ENCODE peak calls at places on chromosomes 5 and 9, in four cellular contexts. W, C, E and J are unnamed samples.

GRCh38 chr5:154940772-154941620 is at the start of gene MRPL22:
- DNase-seq in W (peak; percentile 89), C (peak; percentile 87), E (peak; percentile 77), J (peak; percentile 97)

GRCh38 chr9:117783828-117784227 is 79.6 kb downstream of the TLR4 start:
- DNase-seq in W (no peak), C (no peak), E (no peak), J (no peak)

GRCh38 chr5:170552486-170553122 is 48.8 kb downstream of the KCNIP1 start:
- DNase-seq in W (no peak), C (no peak), E (peak; percentile 63), J (peak; percentile 43)

GRCh38 chr5:131634666-131634995 is 398 bp downstream of the RAPGEF6 start:
- DNase-seq in W (peak; percentile 45), C (peak; percentile 27), E (peak; percentile 30), J (peak; percentile 77)

GRCh38 chr5:122315511-122315910 is 3.5 kb downstream of the SNCAIP start:
- DNase-seq in W (peak; percentile 26), C (no peak), E (no peak), J (no peak)

GRCh38 chr9:13181652-13182051 is 97.8 kb downstream of the MPDZ start:
- DNase-seq in W (peak; percentile 72), C (no peak), E (no peak), J (peak; percentile 60)

GRCh38 chr9:38715684-38716083 is 4.2 kb downstream of the FAM240B start:
- DNase-seq in W (no peak), C (no peak), E (no peak), J (no peak)

GRCh38 chr9:127264462-127265040 is at the start of gene GARNL3:
- DNase-seq in W (no peak), C (no peak), E (no peak), J (no peak)

GRCh38 chr9:111731916-111732315 is 62.8 kb downstream of the SHOC1 start:
- DNase-seq in W (peak; percentile 45), C (no peak), E (no peak), J (no peak)

GRCh38 chr5:176631383-176631970 is 1.0 kb downstream of the EIF4E1B start:
- DNase-seq in W (no peak), C (no peak), E (no peak), J (no peak)

GRCh38 chr5:145872486-145872885 is 328 bp downstream of the GRXCR2 start:
- DNase-seq in W (no peak), C (no peak), E (no peak), J (no peak)

GRCh38 chr9:131799177-131799823 is 59.4 kb upstream of the RAPGEF1 start:
- DNase-seq in W (peak; percentile 56), C (peak; percentile 10), E (peak; percentile 66), J (peak; percentile 66)

GRCh38 chr9:84955971-84956370 is 286.4 kb downstream of the NTRK2 start:
- DNase-seq in W (no peak), C (no peak), E (no peak), J (no peak)

GRCh38 chr5:50441479-50441815 is 359 bp upstream of the EMB start:
- DNase-seq in W (no peak), C (no peak), E (no peak), J (no peak)

GRCh38 chr5:6749026-6749716 is 35.9 kb downstream of the TENT4A start:
- DNase-seq in W (no peak), C (no peak), E (no peak), J (no peak)

GRCh38 chr9:136093331-136093986 is 1.6 kb downstream of the NACC2 start:
- DNase-seq in W (no peak), C (no peak), E (no peak), J (peak; percentile 20)
- H3K9ac ChIP-seq in W (peak overlapping the region; percentile 71), C (peak overlapping the region; percentile 84), E (peak overlapping the region; percentile 87), J (peak overlapping the region; percentile 88)

DNA sequence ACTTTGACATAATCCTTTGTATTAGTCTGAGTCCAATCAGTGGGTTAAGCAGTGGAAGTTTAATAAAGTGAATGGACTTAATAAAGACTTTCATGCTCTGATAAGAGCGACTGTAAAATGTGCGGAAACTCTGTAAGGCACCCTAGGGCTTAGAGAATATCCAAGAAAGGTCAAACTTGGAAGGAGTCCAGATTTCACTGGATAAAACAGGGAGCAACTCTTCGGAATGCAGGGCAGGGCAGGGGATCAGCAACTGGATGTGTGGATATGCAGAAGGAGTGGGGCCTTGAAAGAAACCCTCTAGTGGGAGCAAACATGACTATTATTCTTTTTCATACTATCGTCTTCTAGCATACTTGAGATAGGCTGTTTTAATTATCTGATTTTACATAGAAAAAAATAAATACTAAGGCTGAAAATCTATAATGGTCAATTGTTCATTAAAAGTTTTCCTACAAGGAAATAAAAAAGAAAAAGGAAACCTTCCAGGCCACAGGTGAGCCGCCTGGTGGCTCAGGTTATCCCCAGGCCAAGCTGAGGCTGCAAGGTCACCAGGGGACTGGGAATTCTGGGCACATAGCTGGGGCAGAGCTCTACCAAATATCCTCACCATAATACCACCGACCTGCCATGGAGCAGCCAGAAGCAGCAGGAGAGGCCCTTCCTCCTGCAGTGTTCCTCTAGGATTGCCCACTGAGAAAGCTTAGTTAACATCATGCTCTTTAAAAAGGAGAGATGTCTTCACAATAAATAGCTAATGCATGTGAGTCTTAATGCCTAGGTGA is 46.3 kb upstream of the CCDC112 start:
- DNase-seq in W (no peak), C (no peak), E (no peak), J (no peak)
- H3K9ac ChIP-seq in W (no peak overlapping the region), C (no peak overlapping the region), E (no peak overlapping the region), J (no peak overlapping the region)

DNA sequence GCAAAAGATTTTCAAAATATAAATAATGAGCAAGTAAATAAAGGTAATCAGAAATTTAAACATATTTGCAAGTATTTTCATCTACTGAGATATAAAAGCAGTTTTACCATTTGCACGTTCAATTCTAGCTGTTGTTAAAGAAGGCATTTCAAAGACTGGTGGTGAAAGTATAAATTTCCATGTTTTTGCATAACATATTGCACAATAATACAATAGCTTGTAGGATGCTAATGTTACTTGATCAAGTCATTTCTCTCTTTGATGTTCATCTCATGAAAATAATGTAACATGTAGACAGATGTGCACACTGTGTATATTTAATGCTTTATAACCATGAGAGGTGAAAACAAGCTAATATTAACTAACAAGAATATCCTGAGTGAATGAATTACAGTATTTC is 651.9 kb downstream of the CDH9 start:
- DNase-seq in W (no peak), C (no peak), E (no peak), J (no peak)
- H3K9ac ChIP-seq in W (no peak overlapping the region), C (no peak overlapping the region), E (no peak overlapping the region), J (no peak overlapping the region)

DNA sequence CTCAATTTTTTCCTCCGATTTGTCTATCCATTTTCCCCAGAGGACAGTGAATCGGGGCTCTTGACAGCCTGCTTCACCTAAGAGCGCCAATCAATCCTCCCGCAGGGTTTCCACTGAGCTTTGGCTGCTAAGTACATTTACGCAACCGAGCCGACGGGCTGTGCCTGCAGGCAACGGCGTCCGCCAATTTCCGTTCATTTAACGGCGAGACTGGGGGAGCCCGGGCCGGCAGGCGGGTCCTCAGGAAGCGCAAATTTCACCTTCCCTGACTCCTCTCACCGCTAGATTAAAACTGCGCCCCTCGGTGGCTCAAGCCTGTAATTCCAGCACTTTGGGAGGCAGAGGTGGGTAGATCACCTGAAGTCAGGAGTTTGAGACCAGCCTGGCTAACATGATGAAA is 2.7 kb upstream of the NXNL2 start:
- DNase-seq in W (no peak), C (no peak), E (peak; percentile 87), J (no peak)
- H3K9ac ChIP-seq in W (no peak overlapping the region), C (no peak overlapping the region), E (peak overlapping the region; percentile 71), J (no peak overlapping the region)